ENCODE peak calls at places on chromosomes 12 and 14, in eight cellular contexts. Z, H, G, P, X, F, O and A are unnamed samples.

GRCh38 chr14:78512021-78512420 is 341.8 kb downstream of the NRXN3 start:
- DNase-seq in Z (no peak), H (no peak), G (no peak), P (no peak), X (no peak), F (no peak), O (no peak), A (no peak)

GRCh38 chr14:99270491-99271287 is 1.3 kb downstream of the BCL11B start:
- DNase-seq in Z (no peak), H (no peak), G (no peak), P (no peak), X (no peak), F (peak), O (no peak), A (no peak)

GRCh38 chr12:52969828-52970569 is 21.1 kb downstream of the KRT18 start:
- DNase-seq in Z (no peak), H (no peak), G (no peak), P (no peak), X (no peak), F (no peak), O (no peak), A (no peak)

GRCh38 chr12:102331419-102331818 is 133.8 kb upstream of the PMCH start:
- DNase-seq in Z (no peak), H (no peak), G (no peak), P (no peak), X (no peak), F (no peak), O (no peak), A (no peak)

GRCh38 chr12:56119361-56119796 is 1.3 kb downstream of the ZC3H10 start:
- DNase-seq in Z (peak), H (peak), G (peak), P (peak), X (no peak), F (peak), O (no peak), A (no peak)

GRCh38 chr12:68587448-68587873 is 23.2 kb upstream of the RAP1B start:
- DNase-seq in Z (peak), H (no peak), G (no peak), P (no peak), X (no peak), F (no peak), O (no peak), A (no peak)

GRCh38 chr14:60254176-60254575 is 5.2 kb downstream of the PPM1A start:
- DNase-seq in Z (no peak), H (no peak), G (no peak), P (no peak), X (peak), F (no peak), O (no peak), A (no peak)

GRCh38 chr12:107864235-107864634 is 89.7 kb downstream of the ASCL4 start:
- DNase-seq in Z (no peak), H (no peak), G (no peak), P (no peak), X (no peak), F (no peak), O (no peak), A (no peak)

GRCh38 chr12:98828802-98829600 is 183.9 kb downstream of the APAF1 start:
- DNase-seq in Z (no peak), H (no peak), G (no peak), P (no peak), X (no peak), F (no peak), O (no peak), A (no peak)

GRCh38 chr12:112808176-112808575 is 16.6 kb downstream of the RPH3A start:
- DNase-seq in Z (no peak), H (no peak), G (no peak), P (no peak), X (no peak), F (no peak), O (no peak), A (no peak)

GRCh38 chr14:21917699-21918436 is 244.2 kb upstream of the OR4E1 start:
- DNase-seq in Z (peak), H (no peak), G (peak), P (peak), X (peak), F (no peak), O (no peak), A (no peak)

GRCh38 chr14:55129428-55130193 is 559 bp downstream of the LGALS3 start:
- DNase-seq in Z (peak), H (peak), G (peak), P (peak), X (no peak), F (peak), O (peak), A (peak)

GRCh38 chr14:47154276-47154797 is 502.8 kb upstream of the RPL10L start:
- DNase-seq in Z (no peak), H (no peak), G (no peak), P (no peak), X (no peak), F (no peak), O (no peak), A (no peak)

GRCh38 chr14:58104808-58105207 is 47.2 kb downstream of the ARMH4 start:
- DNase-seq in Z (no peak), H (no peak), G (no peak), P (peak), X (no peak), F (no peak), O (no peak), A (no peak)

GRCh38 chr12:26247873-26248272 is 52.5 kb downstream of the SSPN start:
- DNase-seq in Z (no peak), H (no peak), G (no peak), P (no peak), X (no peak), F (no peak), O (no peak), A (no peak)

GRCh38 chr12:67794151-67794550 is 145.6 kb downstream of the DYRK2 start:
- DNase-seq in Z (no peak), H (no peak), G (no peak), P (no peak), X (no peak), F (no peak), O (no peak), A (no peak)

GRCh38 chr12:16849473-16849872 is 243.5 kb upstream of the LMO3 start:
- DNase-seq in Z (no peak), H (no peak), G (no peak), P (no peak), X (no peak), F (no peak), O (no peak), A (no peak)

DNA sequence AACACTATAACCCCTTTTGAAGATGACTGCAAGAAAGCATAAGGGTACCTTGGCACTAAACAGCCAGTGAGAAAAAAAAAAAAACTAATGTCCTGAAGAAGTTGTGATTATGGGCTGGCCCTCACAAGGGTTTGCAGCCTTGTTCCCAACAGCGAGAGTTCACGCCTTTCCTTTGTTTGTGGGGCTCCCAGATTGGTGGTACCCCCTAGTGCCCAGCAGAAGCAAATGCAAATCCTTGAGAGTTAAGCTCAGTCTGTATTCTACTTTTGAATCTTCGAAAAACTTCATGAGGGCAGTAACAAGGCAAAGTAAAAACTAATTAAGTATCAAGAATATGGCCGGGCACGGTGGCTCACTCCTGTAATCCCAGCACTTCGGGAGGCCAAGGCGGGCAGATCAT is 238.9 kb upstream of the LMO3 start:
- DNase-seq in Z (peak), H (no peak), G (no peak), P (no peak), X (no peak), F (no peak), O (no peak), A (no peak)
- TF ChIP-seq CTCF in Z (peak), H (no peak), G (no peak), P (peak), X (peak), F (no peak), O (no peak), A (no peak)

GRCh38 chr14:69318901-69319475 is 59.0 kb downstream of the GALNT16 start:
- DNase-seq in Z (no peak), H (no peak), G (no peak), P (no peak), X (no peak), F (peak), O (no peak), A (no peak)

GRCh38 chr14:69316449-69317391 is 56.8 kb downstream of the GALNT16 start:
- DNase-seq in Z (no peak), H (peak), G (no peak), P (peak), X (peak), F (peak), O (no peak), A (no peak)

GRCh38 chr14:69317780-69318179 is 57.8 kb downstream of the GALNT16 start:
- DNase-seq in Z (peak), H (peak), G (no peak), P (no peak), X (no peak), F (peak), O (no peak), A (no peak)

GRCh38 chr14:69317392-69317755 is 57.4 kb downstream of the GALNT16 start:
- DNase-seq in Z (no peak), H (no peak), G (no peak), P (no peak), X (no peak), F (no peak), O (no peak), A (no peak)

GRCh38 chr14:69318241-69318640 is 58.3 kb downstream of the GALNT16 start:
- DNase-seq in Z (peak), H (no peak), G (no peak), P (no peak), X (no peak), F (peak), O (no peak), A (no peak)
- TF ChIP-seq CTCF in Z (no peak), H (no peak), G (no peak), P (no peak), X (no peak), F (no peak), O (no peak), A (no peak)

GRCh38 chr14:93984987-93985410 is 8.6 kb upstream of the ASB2 start:
- DNase-seq in Z (peak), H (peak), G (no peak), P (peak), X (no peak), F (peak), O (no peak), A (no peak)
- TF ChIP-seq CTCF in Z (peak), H (peak), G (no peak), P (peak), X (peak), F (peak), O (no peak), A (no peak)

GRCh38 chr12:51028811-51029146 is 2.6 kb upstream of the SLC11A2 start:
- DNase-seq in Z (no peak), H (no peak), G (no peak), P (no peak), X (no peak), F (no peak), O (no peak), A (no peak)

GRCh38 chr12:51025182-51025747 is 919 bp downstream of the SLC11A2 start:
- DNase-seq in Z (no peak), H (no peak), G (no peak), P (no peak), X (no peak), F (no peak), O (no peak), A (no peak)

GRCh38 chr12:51027342-51027835 is 1.2 kb upstream of the SLC11A2 start:
- DNase-seq in Z (no peak), H (no peak), G (no peak), P (no peak), X (no peak), F (peak), O (no peak), A (no peak)

GRCh38 chr12:51025748-51026654 is at the start of gene SLC11A2:
- DNase-seq in Z (peak), H (peak), G (peak), P (peak), X (no peak), F (peak), O (peak), A (peak)

GRCh38 chr12:51028126-51028810 is 2.1 kb upstream of the SLC11A2 start:
- DNase-seq in Z (peak), H (peak), G (no peak), P (peak), X (no peak), F (peak), O (no peak), A (no peak)
- TF ChIP-seq CTCF in Z (peak), H (peak), G (no peak), P (peak), X (peak), F (peak), O (no peak), A (no peak)

GRCh38 chr12:114668151-114668891 is 15.7 kb downstream of the TBX3 start:
- DNase-seq in Z (peak), H (peak), G (no peak), P (no peak), X (no peak), F (peak), O (no peak), A (peak)
- TF ChIP-seq CTCF in Z (peak), H (peak), G (no peak), P (peak), X (peak), F (peak), O (peak), A (peak)